ENCODE peak calls at places on chromosomes 6 and 20, in ten cellular contexts. H is stimulated activated CD4-positive, alpha-beta T cell treated with anti-CD3 and anti-CD28 coated beads, Interleukin-15, amount 100 ng/mL, for 1 hour; T is activated CD4-positive, CD25-positive, alpha-beta regulatory T cell; Q is GM12865; K is AG08396; G is HAP-1; S is substantia nigra; N is activated T-helper 2 cell treated with anti-CD3 and anti-CD28 coated beads, Interferon-gamma antibody, Interleukin-2, Interleukin-4, amounts not matched to agents 10 μg/mL and 5 μg/mL and 100 μg/mL, durations not matched to agents 14 hours and 24 hours and 36 hours; B is anterior cingulate cortex; U is germinal center. Y is an unnamed sample.
A peak's percentile ranks its signal among the peaks of the same experiment; 100 is the strongest.

GRCh38 chr20:32034581-32035397 is 17.3 kb upstream of the HCK start:
- DNase-seq in H (no peak), T (no peak), Q (peak; percentile 56), K (no peak), G (no peak), S (no peak), N (no peak), B (no peak), U (peak; percentile 40), Y (no peak)

GRCh38 chr20:48789185-48789668 is 38.6 kb downstream of the PREX1 start:
- DNase-seq in H (no peak), T (no peak), Q (peak; percentile 69), K (no peak), G (no peak), S (no peak), N (no peak), B (no peak), U (no peak), Y (no peak)

GRCh38 chr6:146868671-146869209 is 270.0 kb downstream of the ADGB start:
- DNase-seq in H (no peak), T (no peak), Q (no peak), K (no peak), G (no peak), S (no peak), N (no peak), B (no peak), U (no peak), Y (no peak)

GRCh38 chr6:36908758-36909157 is 23.0 kb downstream of the C6orf89 start:
- DNase-seq in H (no peak), T (no peak), Q (no peak), K (no peak), G (no peak), S (no peak), N (no peak), B (no peak), U (no peak), Y (no peak)

GRCh38 chr6:15870354-15871043 is 207.7 kb upstream of the DTNBP1 start:
- DNase-seq in H (no peak), T (no peak), Q (no peak), K (no peak), G (no peak), S (no peak), N (no peak), B (no peak), U (no peak), Y (no peak)

GRCh38 chr6:151609146-151609962 is 115.5 kb downstream of the CCDC170 start:
- DNase-seq in H (no peak), T (no peak), Q (no peak), K (no peak), G (no peak), S (no peak), N (no peak), B (no peak), U (no peak), Y (no peak)

GRCh38 chr6:16759181-16759645 is 2.0 kb downstream of the ATXN1 start:
- DNase-seq in H (no peak), T (no peak), Q (no peak), K (no peak), G (no peak), S (no peak), N (no peak), B (no peak), U (no peak), Y (peak; percentile 49)

GRCh38 chr20:3616250-3616649 is 46.9 kb downstream of the GFRA4 start:
- DNase-seq in H (no peak), T (no peak), Q (no peak), K (peak; percentile 50), G (no peak), S (no peak), N (no peak), B (no peak), U (no peak), Y (no peak)

GRCh38 chr6:39342692-39343460 is 20.4 kb upstream of the KCNK16 start:
- DNase-seq in H (no peak), T (no peak), Q (peak; percentile 24), K (no peak), G (no peak), S (no peak), N (no peak), B (no peak), U (peak; percentile 20), Y (no peak)

GRCh38 chr20:7818477-7818876 is 121.8 kb downstream of the HAO1 start:
- DNase-seq in H (no peak), T (no peak), Q (no peak), K (no peak), G (no peak), S (no peak), N (no peak), B (no peak), U (no peak), Y (no peak)

GRCh38 chr20:53737404-53738038 is 143.9 kb upstream of the ZNF217 start:
- DNase-seq in H (no peak), T (no peak), Q (peak; percentile 62), K (no peak), G (peak; percentile 52), S (no peak), N (no peak), B (no peak), U (no peak), Y (no peak)

GRCh38 chr20:31829731-31830130 is 10.6 kb downstream of the MYLK2 start:
- DNase-seq in H (no peak), T (no peak), Q (peak; percentile 25), K (no peak), G (no peak), S (no peak), N (no peak), B (no peak), U (no peak), Y (no peak)

GRCh38 chr6:78131521-78131920 is 478.7 kb downstream of the MEI4 start:
- DNase-seq in H (no peak), T (no peak), Q (no peak), K (no peak), G (no peak), S (no peak), N (no peak), B (no peak), U (no peak), Y (no peak)

GRCh38 chr20:51584737-51585136 is 42.2 kb upstream of the NFATC2 start:
- DNase-seq in H (no peak), T (no peak), Q (no peak), K (no peak), G (no peak), S (no peak), N (no peak), B (no peak), U (no peak), Y (no peak)

GRCh38 chr6:134930463-134930862 is 19.4 kb downstream of the ALDH8A1 start:
- DNase-seq in H (no peak), T (no peak), Q (no peak), K (no peak), G (no peak), S (no peak), N (no peak), B (no peak), U (no peak), Y (no peak)

GRCh38 chr20:64254571-64255360 is 782 bp upstream of the PCMTD2 start:
- DNase-seq in H (no peak), T (no peak), Q (peak; percentile 11), K (no peak), G (no peak), S (no peak), N (no peak), B (no peak), U (no peak), Y (no peak)

GRCh38 chr6:99530627-99531026 is 15.4 kb upstream of the USP45 start:
- DNase-seq in H (no peak), T (no peak), Q (no peak), K (no peak), G (no peak), S (no peak), N (no peak), B (no peak), U (no peak), Y (no peak)

GRCh38 chr6:36634317-36634716 is 40.2 kb downstream of the SRSF3 start:
- DNase-seq in H (no peak), T (no peak), Q (no peak), K (no peak), G (no peak), S (no peak), N (no peak), B (no peak), U (no peak), Y (no peak)

GRCh38 chr6:132060591-132060990 is 109.4 kb upstream of the CCN2 start:
- DNase-seq in H (no peak), T (no peak), Q (no peak), K (peak; percentile 28), G (no peak), S (no peak), N (no peak), B (no peak), U (no peak), Y (no peak)

GRCh38 chr6:15429146-15430110 is 183.6 kb downstream of the JARID2 start:
- DNase-seq in H (no peak), T (no peak), Q (no peak), K (no peak), G (no peak), S (no peak), N (no peak), B (no peak), U (no peak), Y (no peak)

GRCh38 chr6:3195695-3196497 is 31.6 kb downstream of the TUBB2B start:
- DNase-seq in H (no peak), T (no peak), Q (no peak), K (no peak), G (no peak), S (no peak), N (no peak), B (peak; percentile 17), U (no peak), Y (peak; percentile 74)

GRCh38 chr20:23270427-23270911 is 80.1 kb upstream of the NXT1 start:
- DNase-seq in H (no peak), T (no peak), Q (no peak), K (peak; percentile 48), G (no peak), S (no peak), N (no peak), B (no peak), U (no peak), Y (no peak)

GRCh38 chr20:52172392-52173047 is 19.1 kb downstream of the ZFP64 start:
- DNase-seq in H (no peak), T (no peak), Q (peak; percentile 75), K (no peak), G (no peak), S (no peak), N (no peak), B (no peak), U (no peak), Y (peak; percentile 49)

GRCh38 chr6:16760536-16761468 is at the start of gene ATXN1:
- DNase-seq in H (peak; percentile 20), T (peak; percentile 40), Q (peak; percentile 32), K (peak; percentile 57), G (no peak), S (peak; percentile 61), N (peak; percentile 45), B (peak; percentile 45), U (peak; percentile 43), Y (no peak)

GRCh38 chr6:141183368-141183767 is 949.4 kb upstream of the GJE1 start:
- DNase-seq in H (no peak), T (no peak), Q (no peak), K (no peak), G (no peak), S (no peak), N (no peak), B (no peak), U (no peak), Y (no peak)

GRCh38 chr20:47672886-47673670 is 112.2 kb downstream of the SULF2 start:
- DNase-seq in H (no peak), T (no peak), Q (no peak), K (no peak), G (no peak), S (no peak), N (no peak), B (no peak), U (no peak), Y (no peak)

GRCh38 chr6:24933868-24934401 is 1.8 kb downstream of the RIPOR2 start:
- DNase-seq in H (no peak), T (no peak), Q (peak; percentile 74), K (no peak), G (peak; percentile 53), S (no peak), N (no peak), B (no peak), U (no peak), Y (no peak)